ENCODE peak calls at places on chromosomes 16 and 17, in five cellular contexts. One of them, this sample, is unnamed.

GRCh38 chr17:59373879-59374495 is 42.5 kb downstream of the YPEL2 start:
- DNase-seq in GM12891: no peak
- DNase-seq in RPMI7951: peak; percentile 11
- DNase-seq in T-cell: no peak
- DNase-seq in NCI-H1105: no peak
- DNase-seq in this sample: no peak

GRCh38 chr17:29024456-29024952 is 18.4 kb upstream of the PIPOX start:
- DNase-seq in RPMI7951: no peak
- DNase-seq in NCI-H1105: no peak
- DNase-seq in T-cell: no peak
- DNase-seq in GM12891: no peak
- DNase-seq in this sample: no peak

GRCh38 chr17:83170571-83171260 is 91.3 kb downstream of the METRNL start:
- DNase-seq in T-cell: no peak
- DNase-seq in NCI-H1105: no peak
- DNase-seq in GM12891: no peak
- DNase-seq in RPMI7951: no peak
- DNase-seq in this sample: peak; percentile 8

GRCh38 chr17:60554377-60554788 is 28.3 kb upstream of the APPBP2 start:
- DNase-seq in T-cell: no peak
- DNase-seq in RPMI7951: peak; percentile 71
- DNase-seq in NCI-H1105: no peak
- DNase-seq in GM12891: no peak
- DNase-seq in this sample: no peak

GRCh38 chr17:20216154-20216815 is 207.1 kb downstream of the SPECC1 start:
- DNase-seq in RPMI7951: no peak
- DNase-seq in GM12891: no peak
- DNase-seq in NCI-H1105: no peak
- DNase-seq in T-cell: no peak
- DNase-seq in this sample: no peak

GRCh38 chr16:10922328-10923145 is 19.7 kb downstream of the DEXI start:
- DNase-seq in RPMI7951: no peak
- DNase-seq in NCI-H1105: no peak
- DNase-seq in T-cell: no peak
- DNase-seq in GM12891: no peak
- DNase-seq in this sample: no peak

GRCh38 chr17:17685775-17686291 is 4.6 kb downstream of the RAI1 start:
- DNase-seq in GM12891: no peak
- DNase-seq in T-cell: no peak
- DNase-seq in NCI-H1105: no peak
- DNase-seq in RPMI7951: peak; percentile 85
- DNase-seq in this sample: no peak

GRCh38 chr17:79977161-79977631 is 58.5 kb downstream of the TBC1D16 start:
- DNase-seq in T-cell: no peak
- DNase-seq in GM12891: no peak
- DNase-seq in RPMI7951: no peak
- DNase-seq in NCI-H1105: no peak
- DNase-seq in this sample: no peak

GRCh38 chr17:30720013-30720471 is 104.5 kb downstream of the CRLF3 start:
- DNase-seq in RPMI7951: no peak
- DNase-seq in NCI-H1105: no peak
- DNase-seq in T-cell: no peak
- DNase-seq in GM12891: no peak
- DNase-seq in this sample: peak; percentile 6

GRCh38 chr17:27540300-27541105 is 84.3 kb downstream of the KSR1 start:
- DNase-seq in GM12891: no peak
- DNase-seq in RPMI7951: peak; percentile 32
- DNase-seq in NCI-H1105: no peak
- DNase-seq in T-cell: no peak
- DNase-seq in this sample: no peak

GRCh38 chr17:21301593-21302550 is 17.4 kb downstream of the MAP2K3 start:
- DNase-seq in GM12891: no peak
- DNase-seq in T-cell: no peak
- DNase-seq in NCI-H1105: no peak
- DNase-seq in RPMI7951: no peak
- DNase-seq in this sample: no peak